ENCODE peak calls at places on chromosomes 3 and 15, in four cellular contexts. P is psoas muscle, F is IMR-90, O is brain microvascular endothelial cell. M is an unnamed sample.

GRCh38 chr3:114973576-114973975 is 173.5 kb downstream of the ZBTB20 start:
- DNase-seq in P (no peak), F (no peak), O (no peak), M (no peak)

GRCh38 chr3:179801831-179802230 is 149.0 kb downstream of the USP13 start:
- DNase-seq in P (no peak), F (peak), O (no peak), M (no peak)

GRCh38 chr3:30259730-30260129 is 346.7 kb upstream of the TGFBR2 start:
- DNase-seq in P (no peak), F (no peak), O (no peak), M (no peak)

GRCh38 chr3:10875914-10876313 is 59.9 kb downstream of the SLC6A11 start:
- DNase-seq in P (no peak), F (no peak), O (no peak), M (no peak)

GRCh38 chr3:87088984-87089841 is 98.3 kb upstream of the VGLL3 start:
- DNase-seq in P (peak), F (peak), O (peak), M (peak)

GRCh38 chr15:63178034-63178433 is 11.4 kb upstream of the RAB8B start:
- DNase-seq in P (no peak), F (no peak), O (no peak), M (peak)

GRCh38 chr15:57824186-57824585 is 117.7 kb downstream of the POLR2M start:
- DNase-seq in P (no peak), F (no peak), O (no peak), M (no peak)

GRCh38 chr3:41144631-41145030 is 54.7 kb upstream of the CTNNB1 start:
- DNase-seq in P (no peak), F (no peak), O (no peak), M (no peak)

GRCh38 chr15:49855917-49856637 is 235.2 kb downstream of the DTWD1 start:
- DNase-seq in P (no peak), F (peak), O (peak), M (peak)

GRCh38 chr15:70559223-70559823 is 204.0 kb downstream of the UACA start:
- DNase-seq in P (no peak), F (peak), O (peak), M (peak)

GRCh38 chr3:149010966-149011365 is 19.6 kb downstream of the GYG1 start:
- DNase-seq in P (no peak), F (no peak), O (no peak), M (no peak)

GRCh38 chr3:129289201-129289921 is 10.7 kb downstream of the HMCES start:
- DNase-seq in P (no peak), F (peak), O (peak), M (peak)

GRCh38 chr3:31639828-31640227 is 107.1 kb downstream of the STT3B start:
- DNase-seq in P (no peak), F (no peak), O (no peak), M (no peak)

GRCh38 chr3:73787620-73788019 is 162.9 kb upstream of the PDZRN3 start:
- DNase-seq in P (no peak), F (peak), O (no peak), M (no peak)

GRCh38 chr3:169354774-169355501 is 308.6 kb downstream of the MECOM start:
- DNase-seq in P (no peak), F (no peak), O (no peak), M (no peak)

GRCh38 chr3:5390221-5390620 is 202.7 kb downstream of the EDEM1 start:
- DNase-seq in P (no peak), F (no peak), O (no peak), M (no peak)

GRCh38 chr3:128278761-128279593 is 125.7 kb downstream of the EEFSEC start:
- DNase-seq in P (peak), F (peak), O (peak), M (peak)

GRCh38 chr3:85193565-85193964 is 234.8 kb downstream of the CADM2 start:
- DNase-seq in P (no peak), F (no peak), O (no peak), M (no peak)
- TF ChIP-seq CTCF in P (no peak), F (no peak), O (peak), M (no peak)

DNA sequence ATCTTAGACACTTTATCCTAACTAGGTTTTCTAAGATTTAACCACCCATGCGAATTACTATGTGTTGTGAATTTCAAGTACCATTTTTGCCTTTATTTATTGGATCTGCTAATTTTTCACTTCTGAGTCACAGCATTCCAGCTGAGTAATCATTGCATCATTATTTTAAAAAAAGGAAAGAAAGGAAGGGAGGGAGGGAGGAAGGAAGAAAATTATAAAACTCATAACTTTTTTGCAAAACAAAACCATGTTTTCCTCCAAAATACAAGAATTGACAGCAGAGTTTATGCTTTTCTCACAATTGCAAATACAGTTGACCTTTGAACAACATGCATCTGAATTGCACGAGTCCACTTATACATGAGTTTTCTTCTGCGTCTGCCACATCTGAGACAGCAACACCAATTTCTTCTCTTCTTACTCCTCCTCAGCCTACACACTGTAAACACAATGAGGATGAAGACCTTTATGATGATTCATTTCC is 651.4 kb upstream of the NECTIN3 start:
- DNase-seq in P (no peak), F (peak), O (peak), M (peak)
- H3K4me3 ChIP-seq in P (no peak), F (peak), O (peak), M (peak)

GRCh38 chr15:31001702-31002101 is 10.3 kb upstream of the MTMR10 start:
- DNase-seq in P (no peak), F (no peak), O (no peak), M (no peak)

GRCh38 chr15:30999729-31000128 is 8.3 kb upstream of the MTMR10 start:
- DNase-seq in P (no peak), F (no peak), O (no peak), M (no peak)

GRCh38 chr15:30992465-30992864 is 1.0 kb upstream of the MTMR10 start:
- DNase-seq in P (no peak), F (no peak), O (no peak), M (no peak)

GRCh38 chr15:30992073-30992363 is 590 bp upstream of the MTMR10 start:
- DNase-seq in P (no peak), F (no peak), O (no peak), M (no peak)

DNA sequence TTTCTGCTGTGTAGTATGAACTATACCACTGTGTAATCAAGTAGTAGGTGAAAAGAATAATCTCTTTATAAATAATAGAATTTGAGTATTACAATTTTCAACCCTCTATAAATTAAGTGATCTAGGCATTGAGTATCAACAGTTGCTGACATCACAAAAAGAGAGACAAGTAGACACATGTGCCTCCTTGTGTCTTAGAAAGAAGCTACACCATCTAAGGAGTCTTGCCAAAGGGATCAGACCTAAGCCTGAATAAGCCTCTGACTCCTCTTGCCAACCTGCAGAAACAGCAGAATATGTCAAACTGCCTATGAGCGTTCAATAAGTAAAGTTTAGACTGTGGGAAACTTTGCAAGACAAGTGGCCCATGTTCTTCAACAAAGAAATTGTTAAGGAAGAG is 5.8 kb upstream of the MTMR10 start:
- DNase-seq in P (no peak), F (no peak), O (no peak), M (no peak)
- TF ChIP-seq CTCF in P (no peak), F (no peak), O (no peak), M (no peak)

DNA sequence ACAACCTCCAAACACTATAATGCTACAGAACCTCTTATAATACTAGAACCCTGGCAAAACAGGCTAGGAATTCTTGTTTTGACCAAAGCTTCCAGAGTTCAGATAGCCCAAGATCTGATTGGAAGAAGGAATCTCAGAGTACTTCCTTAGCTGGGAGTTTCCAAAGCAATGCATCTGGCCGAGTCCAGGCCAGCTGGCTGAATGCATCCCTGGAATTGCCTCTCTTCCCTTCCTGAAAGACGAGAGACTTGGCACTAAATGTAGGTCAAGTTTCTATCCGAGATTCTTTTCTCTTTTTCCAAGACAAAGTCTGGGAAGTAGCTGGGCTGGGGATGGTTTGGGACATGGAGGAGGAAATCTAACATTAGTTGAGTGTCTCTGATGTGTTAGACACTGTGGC is 68.7 kb upstream of the ADPGK start:
- DNase-seq in P (no peak), F (no peak), O (no peak), M (peak)
- H3K4me3 ChIP-seq in P (no peak), F (no peak), O (no peak), M (no peak)

DNA sequence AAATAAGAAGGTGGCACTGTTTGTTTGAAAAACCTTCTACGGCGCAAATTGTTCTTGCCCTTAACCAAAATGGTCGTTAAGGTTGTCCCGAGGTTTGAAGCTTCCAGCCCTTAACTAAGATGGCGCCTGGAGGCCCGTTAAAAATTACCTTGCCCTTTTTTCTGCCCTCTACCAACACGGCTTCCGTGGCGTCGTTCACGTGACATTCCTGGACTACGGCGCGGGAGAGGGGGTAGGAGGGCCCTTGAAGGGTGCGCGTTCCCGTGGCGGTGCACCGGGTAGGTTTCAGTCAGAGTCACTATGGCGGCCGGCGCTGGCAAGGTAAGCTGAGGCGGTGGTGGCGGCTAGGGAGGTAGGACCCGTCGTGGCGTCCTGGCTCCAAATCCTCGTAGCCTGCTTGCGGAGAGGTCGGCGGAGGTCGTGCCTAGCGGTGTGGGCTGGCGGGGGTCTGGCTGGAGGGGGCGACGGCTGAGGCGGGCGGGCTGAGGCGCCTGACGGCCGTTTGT is at the start of gene SLMAP:
- DNase-seq in P (peak), F (peak), O (peak), M (peak)
- TF ChIP-seq CTCF in P (no peak), F (no peak), O (peak), M (no peak)

GRCh38 chr3:181712505-181713299 is 977 bp downstream of the SOX2 start:
- DNase-seq in P (no peak), F (no peak), O (no peak), M (no peak)
- H3K4me3 ChIP-seq in P (peak), F (no peak), O (peak), M (no peak)

GRCh38 chr3:98567646-98568280 is 25.6 kb downstream of the CPOX start:
- DNase-seq in P (no peak), F (no peak), O (no peak), M (no peak)

GRCh38 chr3:98568402-98568801 is 25.0 kb downstream of the CPOX start:
- DNase-seq in P (no peak), F (no peak), O (no peak), M (no peak)

GRCh38 chr3:98577178-98577895 is 16.1 kb downstream of the CPOX start:
- DNase-seq in P (no peak), F (peak), O (peak), M (peak)

GRCh38 chr3:98574157-98574556 is 19.3 kb downstream of the CPOX start:
- DNase-seq in P (no peak), F (no peak), O (no peak), M (no peak)

GRCh38 chr3:98573231-98573728 is 20.1 kb downstream of the CPOX start:
- DNase-seq in P (no peak), F (peak), O (no peak), M (peak)
- TF ChIP-seq CTCF in P (peak), F (peak), O (peak), M (peak)

DNA sequence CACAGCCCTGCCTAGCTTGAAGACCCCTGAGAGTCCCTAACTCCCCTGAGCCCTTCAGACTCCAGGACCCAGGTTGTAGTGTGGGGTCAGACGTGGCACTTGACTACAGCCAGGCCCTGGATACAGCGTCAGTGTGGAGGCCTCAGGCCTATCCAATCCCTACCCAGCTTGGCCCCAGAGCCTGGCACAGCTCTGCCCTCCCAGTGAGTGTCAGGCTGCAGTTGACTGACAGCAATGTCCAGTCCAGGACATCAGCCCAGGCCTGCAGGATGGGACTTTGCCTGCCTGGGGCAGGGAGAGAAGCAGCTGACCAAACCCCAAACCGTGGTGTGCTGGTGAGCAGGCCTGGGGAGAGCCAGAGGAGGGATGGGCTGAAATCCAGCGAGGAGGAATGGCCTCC is 27.3 kb downstream of the KLF13 start:
- DNase-seq in P (peak), F (no peak), O (no peak), M (peak)
- H3K4me3 ChIP-seq in P (peak), F (no peak), O (no peak), M (no peak)